ENCODE peak calls at places on chromosome 5, in six cellular contexts. F is upper lobe of left lung, A is stomach, E is HCT116, Z is transverse colon, H is GM23338. J is an unnamed sample.

GRCh38 chr5:58502032-58502431 is 10.8 kb downstream of the GAPT start:
- DNase-seq in A (no peak), Z (no peak), E (no peak), F (no peak), H (peak; percentile 44), J (no peak)

GRCh38 chr5:43413966-43414365 is 1.8 kb upstream of the CCL28 start:
- DNase-seq in F (no peak), A (no peak), H (no peak), Z (no peak), E (no peak), J (no peak)

GRCh38 chr5:172830876-172831662 is 3.0 kb upstream of the ERGIC1 start:
- DNase-seq in E (no peak), H (no peak), A (no peak), F (no peak), Z (no peak), J (no peak)

GRCh38 chr5:119356384-119357188 is 767 bp downstream of the TNFAIP8 start:
- DNase-seq in Z (no peak), F (no peak), A (no peak), H (no peak), E (no peak), J (no peak)

GRCh38 chr5:66144799-66145390 is 795 bp downstream of the SREK1 start:
- DNase-seq in E (no peak), H (no peak), F (no peak), Z (no peak), A (no peak), J (no peak)

GRCh38 chr5:54837939-54838457 is 147.4 kb downstream of the ESM1 start:
- DNase-seq in Z (no peak), H (no peak), F (no peak), A (no peak), E (no peak), J (no peak)

GRCh38 chr5:41925555-41925946 is 470 bp downstream of the FBXO4 start:
- DNase-seq in Z (no peak), A (peak; percentile 27), E (no peak), H (no peak), F (peak; percentile 20), J (peak; percentile 29)

GRCh38 chr5:33806736-33807442 is 84.9 kb downstream of the ADAMTS12 start:
- DNase-seq in E (no peak), H (no peak), A (no peak), Z (no peak), F (no peak), J (no peak)

GRCh38 chr5:160083501-160083900 is 35.7 kb downstream of the PWWP2A start:
- DNase-seq in E (no peak), F (no peak), Z (no peak), H (no peak), A (no peak), J (no peak)

GRCh38 chr5:645421-645820 is 33.3 kb downstream of the CEP72 start:
- DNase-seq in H (no peak), Z (no peak), E (no peak), A (no peak), F (no peak), J (no peak)

GRCh38 chr5:149794338-149795023 is 64.4 kb downstream of the PPARGC1B start:
- DNase-seq in F (no peak), A (no peak), E (no peak), Z (no peak), H (no peak), J (no peak)

GRCh38 chr5:38134750-38135330 is 123.5 kb upstream of the EGFLAM start:
- DNase-seq in F (no peak), Z (no peak), E (no peak), A (no peak), H (peak; percentile 14), J (no peak)

GRCh38 chr5:98563885-98564653 is 209.4 kb upstream of the RGMB start:
- DNase-seq in F (no peak), Z (no peak), E (no peak), A (peak; percentile 62), H (no peak), J (no peak)

GRCh38 chr5:79695501-79695900 is 5.9 kb downstream of the CMYA5 start:
- DNase-seq in A (no peak), Z (no peak), E (no peak), F (no peak), H (no peak), J (no peak)

GRCh38 chr5:141560725-141561483 is 57.9 kb downstream of the DIAPH1 start:
- DNase-seq in Z (peak; percentile 80), E (peak; percentile 59), H (peak; percentile 98), F (peak; percentile 80), A (peak; percentile 57), J (peak; percentile 86)

GRCh38 chr5:8470489-8470888 is 601.5 kb downstream of the MTRR start:
- DNase-seq in A (no peak), F (no peak), Z (no peak), H (no peak), E (no peak), J (no peak)

GRCh38 chr5:3324421-3325101 is 271.1 kb upstream of the IRX1 start:
- DNase-seq in Z (no peak), F (no peak), H (peak; percentile 30), A (no peak), E (no peak), J (no peak)

GRCh38 chr5:146073239-146073900 is 32.0 kb downstream of the PLAC8L1 start:
- DNase-seq in E (no peak), H (peak; percentile 75), F (no peak), Z (peak; percentile 15), A (no peak), J (no peak)

GRCh38 chr5:146072595-146072994 is 32.8 kb downstream of the PLAC8L1 start:
- DNase-seq in A (no peak), H (peak; percentile 55), F (no peak), Z (no peak), E (no peak), J (no peak)

GRCh38 chr5:146076455-146076854 is 28.9 kb downstream of the PLAC8L1 start:
- DNase-seq in E (no peak), A (no peak), F (no peak), Z (no peak), H (peak; percentile 65), J (no peak)

GRCh38 chr5:146078566-146078965 is 26.8 kb downstream of the PLAC8L1 start:
- DNase-seq in F (no peak), E (no peak), A (no peak), H (peak; percentile 57), Z (no peak), J (no peak)

DNA sequence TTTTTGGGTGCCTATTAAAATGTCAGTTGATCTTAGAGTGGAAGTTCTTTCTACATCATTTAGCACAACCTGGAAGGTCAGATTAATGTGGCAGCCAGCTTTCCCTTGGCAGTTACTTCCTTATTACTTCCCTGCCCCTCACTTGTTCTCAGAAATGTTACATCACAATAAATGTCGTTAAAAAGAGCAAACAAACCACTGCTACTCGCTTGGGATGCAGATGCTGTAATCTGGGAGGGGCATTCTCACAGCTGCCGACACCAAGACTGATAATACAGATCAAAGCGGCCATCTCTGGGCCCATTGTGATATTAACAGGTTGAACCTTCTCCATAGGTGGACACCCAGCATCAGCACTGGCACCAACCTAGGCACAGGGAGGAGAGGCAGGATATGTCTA is 29.3 kb downstream of the PLAC8L1 start:
- DNase-seq in F (no peak), A (no peak), E (no peak), Z (peak; percentile 49), H (peak; percentile 65), J (no peak)
- H3K4me1 ChIP-seq in F (no peaks in the 10 kb centered on the region), A (no peaks in the 10 kb centered on the region), E (peaks cover 2% of the 10 kb centered on the region), Z (peaks cover 9% of the 10 kb centered on the region), H (peaks cover 76% of the 10 kb centered on the region), J (no peaks in the 10 kb centered on the region)

GRCh38 chr5:142769793-142770649 is at the start of gene ARHGAP26:
- DNase-seq in H (peak; percentile 99), E (peak; percentile 89), F (peak; percentile 99), Z (peak; percentile 98), A (peak; percentile 98), J (peak; percentile 99)
- TF ChIP-seq POLR2AphosphoS5 in H (peak; percentile 91), E (peak; percentile 97), F (peak; percentile 100), Z (peak; percentile 100), A (peak; percentile 100), J (peak; percentile 99)

GRCh38 chr5:68662804-68663307 is 431.0 kb upstream of the SLC30A5 start:
- DNase-seq in H (no peak), E (no peak), F (no peak), A (no peak), Z (no peak), J (no peak)
- H3K4me3 ChIP-seq in H (no peak overlapping the region), E (no peak overlapping the region), F (no peak overlapping the region), A (no peak overlapping the region), Z (no peak overlapping the region), J (no peak overlapping the region)

GRCh38 chr5:176541338-176542134 is 4.3 kb upstream of the RNF44 start:
- DNase-seq in H (peak; percentile 89), F (peak; percentile 91), A (peak; percentile 75), E (no peak), Z (peak; percentile 86), J (peak; percentile 62)
- H3K4me1 ChIP-seq in H (peaks cover 28% of the 10 kb centered on the region), F (peaks cover 23% of the 10 kb centered on the region), A (peaks cover 49% of the 10 kb centered on the region), E (peaks cover 39% of the 10 kb centered on the region), Z (peaks cover 40% of the 10 kb centered on the region), J (no peaks in the 10 kb centered on the region)

GRCh38 chr5:169018980-169019379 is 282.0 kb downstream of the SLIT3 start:
- DNase-seq in H (no peak), E (no peak), F (no peak), Z (no peak), A (no peak), J (no peak)

GRCh38 chr5:169024426-169024825 is 276.5 kb downstream of the SLIT3 start:
- DNase-seq in F (no peak), A (peak; percentile 42), E (no peak), H (no peak), Z (no peak), J (no peak)

GRCh38 chr5:169020102-169020501 is 280.8 kb downstream of the SLIT3 start:
- DNase-seq in A (no peak), H (peak; percentile 72), E (peak; percentile 8), Z (no peak), F (no peak), J (no peak)
- TF ChIP-seq POLR2AphosphoS5 in A (no peak), H (no peak), E (no peak), Z (no peak), F (no peak), J (no peak)

J was measured in prostate gland.